ENCODE peak calls at places on chromosomes 11 and 22, in five cellular contexts. A, L, U, H and X are unnamed samples.

GRCh38 chr11:68839054-68839865 is 2.5 kb downstream of the CPT1A start:
- DNase-seq in H (peak; percentile 79), A (peak; percentile 89), U (peak; percentile 91), L (peak; percentile 94), X (peak; percentile 71)

GRCh38 chr11:46617451-46618314 is at the start of gene ATG13:
- DNase-seq in A (no peak), H (peak; percentile 51), U (peak; percentile 57), L (peak; percentile 97), X (peak; percentile 81)

GRCh38 chr11:77085652-77086051 is 17.0 kb upstream of the OMP start:
- DNase-seq in A (no peak), U (no peak), H (no peak), L (no peak), X (no peak)

GRCh38 chr22:47370448-47371262 is 608.2 kb downstream of the TBC1D22A start:
- DNase-seq in U (no peak), A (no peak), L (no peak), H (no peak), X (no peak)

GRCh38 chr11:109734602-109735001 is 312.6 kb downstream of the C11orf87 start:
- DNase-seq in L (no peak), U (no peak), H (peak; percentile 69), A (no peak), X (no peak)

GRCh38 chr11:68338041-68338800 is 25.8 kb downstream of the LRP5 start:
- DNase-seq in A (no peak), U (no peak), L (no peak), H (peak; percentile 67), X (peak; percentile 83)

GRCh38 chr22:50008151-50009040 is 4.2 kb downstream of the IL17REL start:
- DNase-seq in H (no peak), U (no peak), L (peak; percentile 32), A (no peak), X (no peak)

GRCh38 chr11:128361451-128362020 is 225.8 kb downstream of the ETS1 start:
- DNase-seq in L (no peak), A (no peak), H (peak; percentile 90), U (no peak), X (no peak)

GRCh38 chr11:2575611-2576051 is 124.2 kb downstream of the KCNQ1OT1 start:
- DNase-seq in U (no peak), H (no peak), L (no peak), A (no peak), X (no peak)

GRCh38 chr11:82896183-82896582 is 4.0 kb downstream of the PRCP start:
- DNase-seq in U (no peak), A (no peak), H (no peak), L (no peak), X (no peak)

GRCh38 chr22:37982151-37982838 is 2.1 kb downstream of the SOX10 start:
- DNase-seq in A (no peak), U (no peak), L (no peak), H (no peak), X (no peak)

GRCh38 chr11:69972351-69972802 is 105.7 kb upstream of the ANO1 start:
- DNase-seq in L (peak; percentile 55), A (no peak), U (peak; percentile 88), H (no peak), X (no peak)

GRCh38 chr11:45451766-45452440 is 165.8 kb upstream of the SYT13 start:
- DNase-seq in U (no peak), H (peak; percentile 21), L (no peak), A (no peak), X (no peak)

GRCh38 chr22:41524809-41525449 is 19.3 kb downstream of the POLR3H start:
- DNase-seq in L (no peak), A (no peak), U (peak; percentile 82), H (no peak), X (no peak)

GRCh38 chr11:33630936-33631748 is 69.5 kb downstream of the C11orf91 start:
- DNase-seq in A (no peak), L (no peak), U (no peak), H (no peak), X (peak; percentile 92)